ENCODE peak calls at places on chromosome 1, in six cellular contexts. B is fibroblast of the conjunctiva; U is CD4-positive, alpha-beta T cell; T is left colon; O is mucosa of gallbladder; S is CD8-positive, alpha-beta memory T cell. K is an unnamed sample.
A peak's percentile ranks its signal among the peaks of the same experiment; 100 is the strongest.

GRCh38 chr1:162271972-162272371 is 104.7 kb downstream of the SPATA46 start:
- DNase-seq in B (no peak), U (no peak), T (no peak), O (no peak), S (no peak), K (no peak)

GRCh38 chr1:230465701-230466100 is 39.6 kb upstream of the PGBD5 start:
- DNase-seq in B (no peak), U (no peak), T (no peak), O (no peak), S (no peak), K (no peak)

GRCh38 chr1:7555391-7556185 is 215.5 kb upstream of the VAMP3 start:
- DNase-seq in B (no peak), U (no peak), T (no peak), O (no peak), S (no peak), K (no peak)

GRCh38 chr1:226946285-226946684 is 6.2 kb downstream of the COQ8A start:
- DNase-seq in B (no peak), U (no peak), T (no peak), O (peak; percentile 10), S (no peak), K (no peak)

GRCh38 chr1:180981596-180982387 is 40.9 kb downstream of the STX6 start:
- DNase-seq in B (no peak), U (peak; percentile 2), T (no peak), O (no peak), S (no peak), K (peak; percentile 70)

GRCh38 chr1:155499953-155500621 is 62.5 kb downstream of the ASH1L start:
- DNase-seq in B (no peak), U (no peak), T (peak; percentile 79), O (no peak), S (no peak), K (no peak)

GRCh38 chr1:21706151-21706835 is 37.1 kb upstream of the RAP1GAP start:
- DNase-seq in B (peak; percentile 13), U (no peak), T (no peak), O (no peak), S (no peak), K (no peak)

GRCh38 chr1:147225193-147225730 is at the start of gene FMO5:
- DNase-seq in B (peak; percentile 41), U (peak; percentile 31), T (peak; percentile 77), O (peak; percentile 76), S (peak; percentile 36), K (peak; percentile 23)

GRCh38 chr1:156859523-156860112 is 701 bp upstream of the INSRR start:
- DNase-seq in B (no peak), U (no peak), T (peak; percentile 14), O (no peak), S (no peak), K (no peak)

GRCh38 chr1:156838972-156839371 is 19.9 kb downstream of the INSRR start:
- DNase-seq in B (no peak), U (no peak), T (peak; percentile 23), O (no peak), S (peak; percentile 35), K (peak; percentile 40)

GRCh38 chr1:209567788-209568187 is 15.7 kb upstream of the CAMK1G start:
- DNase-seq in B (no peak), U (no peak), T (no peak), O (no peak), S (no peak), K (no peak)

GRCh38 chr1:56301791-56302190 is 277.6 kb downstream of the PLPP3 start:
- DNase-seq in B (no peak), U (no peak), T (no peak), O (no peak), S (no peak), K (no peak)

GRCh38 chr1:85502171-85502570 is 37.2 kb upstream of the DDAH1 start:
- DNase-seq in B (no peak), U (no peak), T (no peak), O (no peak), S (no peak), K (no peak)

GRCh38 chr1:869499-870244 is 54.1 kb upstream of the SAMD11 start:
- DNase-seq in B (peak; percentile 4), U (peak; percentile 81), T (peak; percentile 79), O (peak; percentile 57), S (peak; percentile 82), K (peak; percentile 85)

GRCh38 chr1:176617881-176618280 is 154.9 kb downstream of the PAPPA2 start:
- DNase-seq in B (no peak), U (no peak), T (no peak), O (no peak), S (no peak), K (no peak)

GRCh38 chr1:178417858-178418257 is 78.9 kb downstream of the CLEC20A start:
- DNase-seq in B (peak; percentile 8), U (no peak), T (no peak), O (no peak), S (no peak), K (no peak)

GRCh38 chr1:231139659-231140650 is 21.9 kb upstream of the TRIM67 start:
- DNase-seq in B (peak; percentile 98), U (no peak), T (no peak), O (no peak), S (no peak), K (no peak)

GRCh38 chr1:91795601-91796389 is 90.2 kb downstream of the TGFBR3 start:
- DNase-seq in B (peak; percentile 79), U (no peak), T (no peak), O (no peak), S (no peak), K (no peak)

GRCh38 chr1:84605157-84605556 is 30.9 kb upstream of the CTBS start:
- DNase-seq in B (no peak), U (no peak), T (no peak), O (no peak), S (no peak), K (no peak)

GRCh38 chr1:14140800-14141526 is 441.0 kb downstream of the PRDM2 start:
- DNase-seq in B (peak; percentile 60), U (no peak), T (peak; percentile 4), O (peak; percentile 46), S (no peak), K (no peak)

GRCh38 chr1:203117611-203118575 is 9.6 kb upstream of the ADORA1 start:
- DNase-seq in B (peak; percentile 27), U (no peak), T (peak; percentile 70), O (peak; percentile 66), S (no peak), K (no peak)

GRCh38 chr1:36911631-36912364 is 122.5 kb downstream of the GRIK3 start:
- DNase-seq in B (no peak), U (no peak), T (no peak), O (no peak), S (no peak), K (no peak)

GRCh38 chr1:11563560-11564069 is 84.7 kb downstream of the DISP3 start:
- DNase-seq in B (no peak), U (no peak), T (no peak), O (no peak), S (no peak), K (no peak)

GRCh38 chr1:160567858-160568682 is 11.2 kb downstream of the CD84 start:
- DNase-seq in B (no peak), U (peak; percentile 57), T (no peak), O (no peak), S (peak; percentile 40), K (peak; percentile 26)

GRCh38 chr1:6614019-6614952 is 755 bp downstream of the PHF13 start:
- DNase-seq in B (no peak), U (peak; percentile 36), T (peak; percentile 76), O (peak; percentile 34), S (peak; percentile 56), K (peak; percentile 43)

GRCh38 chr1:92125204-92125603 is 45.1 kb downstream of the BTBD8 start:
- DNase-seq in B (no peak), U (no peak), T (no peak), O (no peak), S (no peak), K (no peak)

K was measured in T-helper 1 cell.